ENCODE peak calls at places on chromosomes 11 and 22, in six cellular contexts. One of them, this sample, is unnamed.

GRCh38 chr22:37489994-37490393 is 3.8 kb upstream of the MFNG start:
- DNase-seq in T-cell: no peak
- DNase-seq in left kidney: peak
- DNase-seq in endothelial cell: no peak
- DNase-seq in HFF-Myc: no peak
- DNase-seq in hepatocyte: no peak
- DNase-seq in this sample: no peak

GRCh38 chr11:1851437-1852180 is 1.3 kb upstream of the LSP1 start:
- DNase-seq in T-cell: no peak
- DNase-seq in left kidney: no peak
- DNase-seq in endothelial cell: no peak
- DNase-seq in HFF-Myc: no peak
- DNase-seq in hepatocyte: no peak
- DNase-seq in this sample: no peak

GRCh38 chr22:45885941-45886395 is 91.0 kb downstream of the WNT7B start:
- DNase-seq in T-cell: no peak
- DNase-seq in left kidney: peak
- DNase-seq in endothelial cell: no peak
- DNase-seq in HFF-Myc: no peak
- DNase-seq in hepatocyte: no peak
- DNase-seq in this sample: no peak

GRCh38 chr11:134544095-134544815 is 132.2 kb upstream of the B3GAT1 start:
- DNase-seq in T-cell: no peak
- DNase-seq in left kidney: no peak
- DNase-seq in endothelial cell: no peak
- DNase-seq in HFF-Myc: no peak
- DNase-seq in hepatocyte: no peak
- DNase-seq in this sample: no peak

GRCh38 chr11:125679397-125679796 is 1.2 kb downstream of the ACRV1 start:
- DNase-seq in T-cell: no peak
- DNase-seq in left kidney: no peak
- DNase-seq in endothelial cell: no peak
- DNase-seq in HFF-Myc: no peak
- DNase-seq in hepatocyte: no peak
- DNase-seq in this sample: no peak

GRCh38 chr11:60786811-60787567 is 1.9 kb downstream of the MS4A10 start:
- DNase-seq in T-cell: no peak
- DNase-seq in left kidney: peak
- DNase-seq in endothelial cell: no peak
- DNase-seq in HFF-Myc: peak
- DNase-seq in hepatocyte: peak
- DNase-seq in this sample: peak

GRCh38 chr11:69890476-69890875 is 71.3 kb upstream of the FGF3 start:
- DNase-seq in T-cell: no peak
- DNase-seq in left kidney: no peak
- DNase-seq in endothelial cell: no peak
- DNase-seq in HFF-Myc: no peak
- DNase-seq in hepatocyte: no peak
- DNase-seq in this sample: no peak

GRCh38 chr11:74546752-74547151 is 45.6 kb upstream of the POLD3 start:
- DNase-seq in T-cell: no peak
- DNase-seq in left kidney: no peak
- DNase-seq in endothelial cell: no peak
- DNase-seq in HFF-Myc: no peak
- DNase-seq in hepatocyte: peak
- DNase-seq in this sample: no peak

GRCh38 chr22:30243671-30244465 is 2.7 kb downstream of the LIF start:
- DNase-seq in T-cell: no peak
- DNase-seq in left kidney: no peak
- DNase-seq in endothelial cell: no peak
- DNase-seq in HFF-Myc: no peak
- DNase-seq in hepatocyte: no peak
- DNase-seq in this sample: no peak

GRCh38 chr11:3802016-3802790 is 4.8 kb upstream of the NUP98 start:
- DNase-seq in T-cell: no peak
- DNase-seq in left kidney: no peak
- DNase-seq in endothelial cell: no peak
- DNase-seq in HFF-Myc: no peak
- DNase-seq in hepatocyte: peak
- DNase-seq in this sample: no peak

GRCh38 chr11:113567097-113567496 is 91.9 kb upstream of the DRD2 start:
- DNase-seq in T-cell: no peak
- DNase-seq in left kidney: no peak
- DNase-seq in endothelial cell: no peak
- DNase-seq in HFF-Myc: no peak
- DNase-seq in hepatocyte: no peak
- DNase-seq in this sample: no peak

GRCh38 chr11:125174686-125175085 is 10.1 kb downstream of the PKNOX2 start:
- DNase-seq in T-cell: no peak
- DNase-seq in left kidney: no peak
- DNase-seq in endothelial cell: no peak
- DNase-seq in HFF-Myc: no peak
- DNase-seq in hepatocyte: no peak
- DNase-seq in this sample: no peak

GRCh38 chr11:47591764-47592163 is 2.4 kb downstream of the C1QTNF4 start:
- DNase-seq in T-cell: no peak
- DNase-seq in left kidney: peak
- DNase-seq in endothelial cell: peak
- DNase-seq in HFF-Myc: no peak
- DNase-seq in hepatocyte: no peak
- DNase-seq in this sample: no peak

GRCh38 chr22:31123292-31123602 is 481 bp downstream of the INPP5J start:
- DNase-seq in T-cell: no peak
- DNase-seq in left kidney: no peak
- DNase-seq in endothelial cell: no peak
- DNase-seq in HFF-Myc: no peak
- DNase-seq in hepatocyte: no peak
- DNase-seq in this sample: no peak

GRCh38 chr11:117441146-117441975 is 113.7 kb downstream of the CEP164 start:
- DNase-seq in T-cell: no peak
- DNase-seq in left kidney: no peak
- DNase-seq in endothelial cell: no peak
- DNase-seq in HFF-Myc: no peak
- DNase-seq in hepatocyte: no peak
- DNase-seq in this sample: no peak

GRCh38 chr11:69707156-69707555 is 3.3 kb upstream of the FGF19 start:
- DNase-seq in T-cell: no peak
- DNase-seq in left kidney: no peak
- DNase-seq in endothelial cell: no peak
- DNase-seq in HFF-Myc: no peak
- DNase-seq in hepatocyte: no peak
- DNase-seq in this sample: no peak

GRCh38 chr11:72524711-72525110 is 90.4 kb upstream of the CLPB start:
- DNase-seq in T-cell: no peak
- DNase-seq in left kidney: no peak
- DNase-seq in endothelial cell: no peak
- DNase-seq in HFF-Myc: no peak
- DNase-seq in hepatocyte: no peak
- DNase-seq in this sample: no peak

GRCh38 chr22:18110194-18110943 is at the start of gene TUBA8:
- DNase-seq in T-cell: no peak
- DNase-seq in left kidney: peak
- DNase-seq in endothelial cell: peak
- DNase-seq in HFF-Myc: no peak
- DNase-seq in hepatocyte: peak
- DNase-seq in this sample: no peak

GRCh38 chr11:60910281-60910687 is 3.7 kb upstream of the TMEM109 start:
- DNase-seq in T-cell: no peak
- DNase-seq in left kidney: no peak
- DNase-seq in endothelial cell: no peak
- DNase-seq in HFF-Myc: no peak
- DNase-seq in hepatocyte: no peak
- DNase-seq in this sample: no peak

GRCh38 chr11:129951883-129952262 is 50.8 kb downstream of the PRDM10 start:
- DNase-seq in T-cell: no peak
- DNase-seq in left kidney: no peak
- DNase-seq in endothelial cell: no peak
- DNase-seq in HFF-Myc: no peak
- DNase-seq in hepatocyte: no peak
- DNase-seq in this sample: no peak

GRCh38 chr11:17703951-17704350 is 15.4 kb upstream of the MYOD1 start:
- DNase-seq in T-cell: no peak
- DNase-seq in left kidney: no peak
- DNase-seq in endothelial cell: no peak
- DNase-seq in HFF-Myc: no peak
- DNase-seq in hepatocyte: no peak
- DNase-seq in this sample: no peak

GRCh38 chr11:118606157-118606843 is 1.1 kb upstream of the PHLDB1 start:
- DNase-seq in T-cell: no peak
- DNase-seq in left kidney: peak
- DNase-seq in endothelial cell: no peak
- DNase-seq in HFF-Myc: no peak
- DNase-seq in hepatocyte: no peak
- DNase-seq in this sample: no peak

GRCh38 chr11:110085255-110085838 is 7.8 kb upstream of the ZC3H12C start:
- DNase-seq in T-cell: no peak
- DNase-seq in left kidney: no peak
- DNase-seq in endothelial cell: no peak
- DNase-seq in HFF-Myc: no peak
- DNase-seq in hepatocyte: no peak
- DNase-seq in this sample: no peak

GRCh38 chr11:57444362-57445074 is 15.8 kb upstream of the RTN4RL2 start:
- DNase-seq in T-cell: no peak
- DNase-seq in left kidney: no peak
- DNase-seq in endothelial cell: no peak
- DNase-seq in HFF-Myc: no peak
- DNase-seq in hepatocyte: no peak
- DNase-seq in this sample: no peak

GRCh38 chr11:69320756-69321741 is 27.1 kb downstream of the MYEOV start:
- DNase-seq in T-cell: no peak
- DNase-seq in left kidney: no peak
- DNase-seq in endothelial cell: no peak
- DNase-seq in HFF-Myc: no peak
- DNase-seq in hepatocyte: no peak
- DNase-seq in this sample: no peak

GRCh38 chr11:8638300-8638699 is 44.2 kb downstream of the TRIM66 start:
- DNase-seq in T-cell: no peak
- DNase-seq in left kidney: no peak
- DNase-seq in endothelial cell: no peak
- DNase-seq in HFF-Myc: no peak
- DNase-seq in hepatocyte: no peak
- DNase-seq in this sample: no peak